ENCODE peak calls at places on chromosome 4, in four cellular contexts. J, Y, L and O are unnamed samples.

GRCh38 chr4:8770518-8771257 is 101.0 kb downstream of the HMX1 start:
- DNase-seq in J (no peak), Y (no peak), L (peak), O (no peak)

GRCh38 chr4:88857588-88857987 is 160.0 kb upstream of the NAP1L5 start:
- DNase-seq in J (no peak), Y (no peak), L (no peak), O (no peak)

GRCh38 chr4:25953740-25954139 is 39.7 kb downstream of the SMIM20 start:
- DNase-seq in J (no peak), Y (peak), L (no peak), O (no peak)

GRCh38 chr4:87179751-87180150 is 40.7 kb downstream of the KLHL8 start:
- DNase-seq in J (no peak), Y (peak), L (no peak), O (no peak)

GRCh38 chr4:59553739-59554126 is 1646.4 kb upstream of the ADGRL3 start:
- DNase-seq in J (no peak), Y (peak), L (no peak), O (no peak)

GRCh38 chr4:75101906-75102888 is 169.3 kb downstream of the PARM1 start:
- DNase-seq in J (no peak), Y (no peak), L (no peak), O (no peak)

GRCh38 chr4:85737254-85737653 is 262.3 kb downstream of the ARHGAP24 start:
- DNase-seq in J (no peak), Y (no peak), L (no peak), O (no peak)

GRCh38 chr4:72448231-72448630 is 120.8 kb downstream of the ADAMTS3 start:
- DNase-seq in J (no peak), Y (no peak), L (no peak), O (no peak)

GRCh38 chr4:948101-948935 is 16.1 kb downstream of the TMEM175 start:
- DNase-seq in J (no peak), Y (peak), L (peak), O (no peak)

GRCh38 chr4:146379744-146380143 is 142.0 kb downstream of the SLC10A7 start:
- DNase-seq in J (no peak), Y (peak), L (no peak), O (no peak)